ENCODE peak calls at places on chromosomes 16 and 17, in eight cellular contexts. B, W, D, L, K, E, Y and J are unnamed samples.

GRCh38 chr16:54253118-54253517 is 33.5 kb downstream of the IRX3 start:
- DNase-seq in Y (no peak), K (no peak), E (no peak), L (no peak), B (no peak), D (no peak), W (no peak), J (no peak)

GRCh38 chr16:71846443-71846842 is 667 bp downstream of the ATXN1L start:
- DNase-seq in W (peak), L (peak), Y (peak), K (no peak), D (no peak), B (no peak), E (no peak), J (peak)

GRCh38 chr17:57667461-57667923 is 77.6 kb downstream of the CCDC182 start:
- DNase-seq in Y (no peak), K (no peak), W (no peak), E (no peak), D (no peak), L (no peak), B (no peak), J (no peak)

GRCh38 chr16:66026211-66026610 is 340.3 kb upstream of the CDH5 start:
- DNase-seq in Y (peak), L (peak), E (no peak), K (no peak), D (no peak), B (peak), W (peak), J (peak)

GRCh38 chr16:1379054-1379862 is 27.5 kb downstream of the GNPTG start:
- DNase-seq in W (peak), D (peak), L (peak), K (peak), B (peak), E (peak), Y (peak), J (peak)

GRCh38 chr17:6487243-6488007 is 43.2 kb downstream of the PIMREG start:
- DNase-seq in B (no peak), E (no peak), D (no peak), Y (no peak), K (no peak), W (no peak), L (no peak), J (no peak)

GRCh38 chr17:50267074-50267841 is 7.0 kb upstream of the TMEM92 start:
- DNase-seq in Y (peak), L (no peak), W (peak), E (no peak), B (peak), K (no peak), D (no peak), J (no peak)

GRCh38 chr17:10292057-10292931 is 80.5 kb downstream of the MYH13 start:
- DNase-seq in D (no peak), Y (peak), E (peak), B (peak), K (no peak), W (peak), L (no peak), J (no peak)

GRCh38 chr17:66466933-66467367 is 164.5 kb downstream of the PRKCA start:
- DNase-seq in E (peak), W (peak), K (peak), B (peak), D (no peak), Y (peak), L (peak), J (peak)

GRCh38 chr16:82639666-82640336 is 13.0 kb downstream of the CDH13 start:
- DNase-seq in D (no peak), Y (peak), B (peak), L (peak), W (peak), E (no peak), K (peak), J (peak)

GRCh38 chr16:82748026-82748425 is 121.3 kb downstream of the CDH13 start:
- DNase-seq in D (no peak), L (peak), Y (no peak), K (no peak), E (peak), B (peak), W (peak), J (no peak)

GRCh38 chr16:11349599-11350276 is 4.5 kb downstream of the RMI2 start:
- DNase-seq in E (peak), D (no peak), K (no peak), L (peak), Y (peak), B (peak), W (peak), J (no peak)

GRCh38 chr16:49478107-49478506 is 104.5 kb downstream of the C16orf78 start:
- DNase-seq in B (no peak), L (no peak), K (no peak), W (no peak), D (no peak), E (no peak), Y (no peak), J (no peak)

GRCh38 chr17:81082177-81083073 is 47.5 kb downstream of the BAIAP2 start:
- DNase-seq in W (no peak), E (no peak), D (no peak), Y (no peak), B (no peak), L (no peak), K (no peak), J (no peak)

GRCh38 chr17:60747069-60747808 is 69.6 kb downstream of the BCAS3 start:
- DNase-seq in Y (no peak), L (no peak), D (no peak), W (no peak), E (no peak), K (no peak), B (no peak), J (no peak)

GRCh38 chr16:15461376-15461775 is 27.0 kb downstream of the BMERB1 start:
- DNase-seq in Y (no peak), B (peak), K (no peak), W (no peak), L (peak), E (no peak), D (no peak), J (no peak)

GRCh38 chr16:74742051-74742481 is 32.6 kb downstream of the FA2H start:
- DNase-seq in E (no peak), W (peak), K (no peak), L (no peak), B (no peak), D (no peak), Y (no peak), J (no peak)

GRCh38 chr17:74267579-74267978 is 6.5 kb upstream of the DNAI2 start:
- DNase-seq in K (no peak), E (no peak), W (no peak), L (no peak), D (no peak), Y (no peak), B (no peak), J (no peak)

GRCh38 chr17:27158390-27158789 is 135.5 kb upstream of the WSB1 start:
- DNase-seq in Y (no peak), D (no peak), K (no peak), W (no peak), E (no peak), B (peak), L (peak), J (no peak)

GRCh38 chr16:76265434-76266045 is 11.7 kb upstream of the CNTNAP4 start:
- DNase-seq in D (no peak), E (no peak), L (peak), B (peak), K (peak), W (peak), Y (peak), J (peak)

GRCh38 chr16:22018559-22018958 is 10.6 kb downstream of the MOSMO start:
- DNase-seq in K (no peak), D (no peak), B (no peak), E (no peak), Y (no peak), W (peak), L (no peak), J (no peak)

GRCh38 chr17:59842901-59843652 is 49.7 kb downstream of the TUBD1 start:
- DNase-seq in B (peak), W (peak), K (peak), Y (peak), L (peak), E (peak), D (no peak), J (peak)

GRCh38 chr17:71071837-71072236 is 902.5 kb downstream of the KCNJ2 start:
- DNase-seq in K (peak), D (no peak), E (peak), L (peak), B (peak), Y (peak), W (peak), J (peak)

GRCh38 chr16:2149630-2150417 is 1.4 kb downstream of the RAB26 start:
- DNase-seq in Y (peak), D (no peak), W (peak), K (peak), L (no peak), B (peak), E (no peak), J (peak)

GRCh38 chr16:71479420-71479819 is 9.7 kb downstream of the ZNF19 start:
- DNase-seq in Y (peak), L (peak), K (peak), E (no peak), W (peak), B (peak), D (no peak), J (peak)

GRCh38 chr16:75764154-75764768 is 38.0 kb upstream of the CPHXL start:
- DNase-seq in Y (peak), W (peak), E (peak), L (peak), K (peak), B (peak), D (no peak), J (peak)

GRCh38 chr17:63925615-63926014 is 6.5 kb downstream of the CD79B start:
- DNase-seq in Y (no peak), W (no peak), B (no peak), D (no peak), E (no peak), K (no peak), L (no peak), J (no peak)

GRCh38 chr16:4689864-4690704 is 3.3 kb upstream of the NUDT16L1 start:
- DNase-seq in D (no peak), B (no peak), K (no peak), W (no peak), L (no peak), Y (no peak), E (no peak), J (no peak)

GRCh38 chr17:76079577-76080206 is 710 bp downstream of the ZACN start:
- DNase-seq in W (no peak), E (no peak), K (no peak), D (no peak), L (peak), Y (peak), B (no peak), J (no peak)

GRCh38 chr17:7141824-7142223 is 27.2 kb upstream of the ASGR2 start:
- DNase-seq in E (no peak), K (no peak), D (no peak), L (no peak), B (no peak), Y (no peak), W (no peak), J (no peak)

GRCh38 chr17:67601897-67602296 is 115.8 kb upstream of the NOL11 start:
- DNase-seq in E (no peak), Y (no peak), D (no peak), W (peak), K (no peak), L (no peak), B (no peak), J (no peak)

GRCh38 chr16:69494993-69495392 is 70.6 kb downstream of the CYB5B start:
- DNase-seq in E (no peak), L (peak), D (no peak), W (peak), Y (peak), K (peak), B (peak), J (peak)

GRCh38 chr17:67323445-67323844 is 42.9 kb downstream of the PSMD12 start:
- DNase-seq in D (no peak), B (no peak), K (no peak), Y (no peak), E (no peak), L (no peak), W (no peak), J (no peak)

GRCh38 chr16:47774661-47775060 is 313.5 kb downstream of the PHKB start:
- DNase-seq in W (peak), E (no peak), L (peak), Y (peak), D (no peak), B (peak), K (no peak), J (no peak)